ENCODE peak calls at places on chromosomes 4 and X, in four cellular contexts. R is H9, I is hepatocyte, Y is fibroblast of lung. B is an unnamed sample.

GRCh38 chr4:163113921-163114703 is 52.6 kb downstream of the NAF1 start:
- DNase-seq in I (no peak), Y (no peak), R (no peak), B (peak; percentile 4)

GRCh38 chr4:10006236-10006603 is 15.1 kb downstream of the SLC2A9 start:
- DNase-seq in Y (peak; percentile 45), R (no peak), I (peak; percentile 48), B (peak; percentile 21)

GRCh38 chrX:70494441-70494840 is 49.8 kb downstream of the DLG3 start:
- DNase-seq in I (no peak), Y (no peak), R (no peak), B (no peak)

GRCh38 chr4:62912531-62912930 is 1496.7 kb downstream of the TECRL start:
- DNase-seq in Y (no peak), I (peak; percentile 12), R (no peak), B (no peak)

GRCh38 chr4:145069361-145069760 is 28.6 kb downstream of the ANAPC10 start:
- DNase-seq in R (no peak), Y (peak; percentile 34), I (no peak), B (peak; percentile 70)

GRCh38 chrX:41441934-41442823 is 5.0 kb upstream of the NYX start:
- DNase-seq in I (peak; percentile 85), Y (peak; percentile 93), R (peak; percentile 86), B (peak; percentile 45)

GRCh38 chr4:113961322-113961698 is 18.1 kb downstream of the ARSJ start:
- DNase-seq in Y (peak; percentile 85), R (no peak), I (no peak), B (peak; percentile 62)

GRCh38 chr4:41644915-41645295 is 103.6 kb downstream of the PHOX2B start:
- DNase-seq in Y (no peak), I (no peak), R (no peak), B (no peak)

GRCh38 chr4:1247811-1248261 is 1.1 kb downstream of the CTBP1 start:
- DNase-seq in I (no peak), Y (no peak), R (peak; percentile 39), B (peak; percentile 4)

GRCh38 chr4:41420576-41420975 is 117.4 kb upstream of the LIMCH1 start:
- DNase-seq in I (no peak), R (no peak), Y (no peak), B (no peak)

GRCh38 chr4:155921597-155921996 is 18.1 kb downstream of the TDO2 start:
- DNase-seq in Y (no peak), R (no peak), I (no peak), B (no peak)

GRCh38 chrX:38798956-38799355 is 2.3 kb upstream of the MID1IP1 start:
- DNase-seq in R (no peak), Y (peak; percentile 46), I (no peak), B (peak; percentile 85)

GRCh38 chr4:107579099-107579498 is 140.9 kb downstream of the PAPSS1 start:
- DNase-seq in I (no peak), Y (no peak), R (no peak), B (no peak)

GRCh38 chr4:142698541-142698940 is 147.6 kb downstream of the INPP4B start:
- DNase-seq in I (no peak), R (no peak), Y (no peak), B (no peak)

GRCh38 chrX:119760026-119760902 is 1.9 kb downstream of the SOWAHD start:
- DNase-seq in Y (no peak), I (no peak), R (no peak), B (no peak)

GRCh38 chr4:11724731-11725130 is 296.0 kb upstream of the HS3ST1 start:
- DNase-seq in Y (peak; percentile 87), R (no peak), I (no peak), B (peak; percentile 80)

GRCh38 chrX:77639820-77640219 is 146.2 kb downstream of the ATRX start:
- DNase-seq in R (no peak), Y (no peak), I (no peak), B (no peak)

DNA sequence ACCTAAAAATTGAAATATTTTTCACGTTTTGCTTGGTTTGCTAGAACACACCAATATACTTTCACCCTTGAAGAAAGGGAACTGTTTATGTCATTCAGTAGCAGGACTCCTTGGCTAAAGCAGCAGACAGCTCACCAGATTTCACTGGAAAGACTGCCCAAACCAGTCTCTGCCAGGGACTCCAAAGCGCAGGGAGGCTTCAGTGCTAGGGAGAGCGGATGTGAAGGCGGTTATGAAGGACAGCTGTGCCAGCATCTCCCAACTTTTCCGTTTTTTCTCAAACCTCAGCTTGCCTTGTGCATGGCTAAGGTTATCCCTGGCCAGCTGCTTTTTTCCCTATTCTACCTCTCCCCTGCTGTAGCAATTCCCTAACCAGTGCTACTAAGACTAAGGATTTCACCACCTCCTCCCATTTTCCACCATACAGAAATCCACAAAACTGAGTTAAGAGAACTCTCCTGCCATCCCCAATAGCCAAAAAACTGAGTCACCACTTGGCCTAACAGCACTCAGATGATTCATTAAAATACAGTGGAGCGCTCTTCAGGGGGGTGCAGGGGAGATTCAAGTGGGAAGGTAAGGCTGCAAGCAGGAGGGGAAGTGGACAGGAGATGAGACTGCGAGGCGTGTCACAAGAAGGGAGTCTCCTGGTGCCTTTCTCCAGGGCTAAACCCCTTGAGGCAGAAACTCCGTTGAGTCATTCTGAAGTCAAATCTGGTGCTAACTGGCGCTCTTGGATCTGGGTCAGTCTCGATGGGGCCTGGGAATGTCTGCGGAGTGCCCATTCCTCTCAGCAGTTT is 90.7 kb downstream of the PALLD start:
- DNase-seq in Y (peak; percentile 81), I (peak; percentile 32), R (no peak), B (peak; percentile 91)
- H3K4me2 ChIP-seq in Y (peak overlapping the region; percentile 70), I (no peak overlapping the region), R (no peak overlapping the region), B (peak overlapping the region; percentile 61)

DNA sequence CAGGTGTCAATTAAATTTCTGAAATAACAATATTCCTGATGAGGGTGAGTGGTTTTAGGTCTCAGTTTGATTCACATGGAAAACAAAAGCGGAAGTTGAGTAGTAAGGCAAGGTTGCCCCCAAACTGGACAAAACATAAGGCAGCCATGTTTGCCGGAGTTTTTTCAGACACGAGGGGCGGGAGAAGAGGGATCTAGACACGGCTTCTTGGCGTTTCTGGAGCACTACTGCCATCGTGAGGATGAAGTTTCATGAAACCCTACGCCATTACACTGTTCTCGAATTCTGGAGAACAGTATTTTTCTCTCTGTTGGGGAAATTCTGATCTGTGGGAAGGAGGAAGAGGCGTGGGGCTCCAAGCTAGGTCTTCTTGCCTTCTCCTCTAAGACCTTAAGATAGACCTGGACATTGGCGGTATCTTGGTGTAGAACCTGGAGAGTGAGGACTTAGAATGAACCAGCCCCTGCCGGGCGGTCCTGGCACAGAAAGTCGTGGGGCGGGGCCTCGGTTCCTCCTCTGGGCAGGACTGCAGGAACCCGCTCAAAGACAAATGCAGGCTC is 160.3 kb downstream of the OR13H1 start:
- DNase-seq in I (no peak), Y (no peak), R (no peak), B (peak; percentile 51)
- TF ChIP-seq CTCF in I (no peak), Y (no peak), R (peak; percentile 23), B (no peak)

DNA sequence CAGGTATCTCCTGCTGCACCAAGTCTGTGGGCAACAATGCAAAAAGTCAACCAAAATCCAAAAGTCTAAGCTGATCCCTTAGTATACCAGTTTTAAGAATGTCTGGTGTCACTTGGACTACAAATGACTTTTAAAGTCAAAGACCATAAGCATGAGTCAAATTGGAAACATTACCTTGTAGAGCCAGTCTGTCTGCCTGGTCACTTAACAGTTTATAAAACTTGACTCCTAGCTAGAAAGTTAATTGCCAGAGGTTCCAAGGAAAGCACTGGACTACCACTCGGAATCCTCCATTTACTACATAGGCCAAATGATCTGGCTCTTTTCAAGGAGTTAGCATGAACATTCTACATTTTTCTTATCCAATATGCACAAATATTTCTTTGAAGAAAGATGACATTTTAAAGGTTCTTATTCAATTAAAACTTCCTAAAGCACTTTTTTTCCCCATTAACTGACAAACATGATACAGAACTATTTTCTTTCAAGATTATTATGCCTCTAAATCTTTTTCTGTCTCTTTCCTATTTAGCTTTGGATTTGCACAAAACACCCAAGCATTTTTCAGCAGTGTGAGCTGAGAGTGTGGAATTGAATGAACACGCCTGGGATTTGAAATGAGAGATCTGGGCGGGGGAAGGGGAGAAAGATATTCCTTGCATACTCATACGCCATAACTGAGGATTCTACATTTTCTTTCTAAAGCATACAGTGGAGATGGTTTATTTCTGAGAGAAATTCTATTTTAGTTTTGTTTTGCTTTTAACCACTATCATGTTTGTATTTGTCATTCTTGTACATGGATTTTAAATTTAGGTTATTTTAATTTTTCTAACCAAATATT is 188.4 kb downstream of the SHROOM3 start:
- DNase-seq in I (no peak), R (no peak), Y (no peak), B (no peak)
- H3K4me2 ChIP-seq in I (peak overlapping the region; percentile 67), R (no peak overlapping the region), Y (peak overlapping the region; percentile 80), B (peak overlapping the region; percentile 82)

GRCh38 chrX:154379569-154379951 is 465 bp downstream of the EMD start:
- DNase-seq in Y (no peak), R (no peak), I (no peak), B (no peak)

GRCh38 chrX:154380787-154381186 is 1.7 kb downstream of the EMD start:
- DNase-seq in I (no peak), Y (no peak), R (no peak), B (no peak)

GRCh38 chrX:154378059-154378798 is 866 bp upstream of the EMD start:
- DNase-seq in Y (peak; percentile 49), R (peak; percentile 46), I (peak; percentile 57), B (no peak)

GRCh38 chrX:154380153-154380552 is 1.1 kb downstream of the EMD start:
- DNase-seq in I (no peak), Y (no peak), R (no peak), B (no peak)

GRCh38 chrX:154378799-154379568 is at the start of gene EMD:
- DNase-seq in R (peak; percentile 98), Y (peak; percentile 97), I (peak; percentile 96), B (peak; percentile 90)
- TF ChIP-seq CTCF in R (no peak), Y (no peak), I (no peak), B (no peak)

B was measured in astrocyte.